ENCODE peak calls at places on chromosomes 2 and 18, in nine cellular contexts. D, A, U, W, K, X, Z, I and H are unnamed samples.

GRCh38 chr2:63364866-63365265 is 223.4 kb downstream of the WDPCP start:
- DNase-seq in W (no peak), A (peak), I (no peak), X (no peak), Z (no peak), D (no peak), K (no peak), U (no peak), H (no peak)

GRCh38 chr2:105403785-105404698 is 5.2 kb upstream of the FHL2 start:
- DNase-seq in U (peak), K (peak), X (peak), D (peak), Z (peak), W (peak), I (no peak), A (peak), H (no peak)

GRCh38 chr2:11697103-11697871 is 27.3 kb upstream of the NTSR2 start:
- DNase-seq in A (peak), W (no peak), D (peak), X (peak), U (peak), K (peak), I (no peak), Z (no peak), H (no peak)

GRCh38 chr2:109089602-109090300 is 39.3 kb upstream of the SH3RF3 start:
- DNase-seq in K (peak), I (no peak), X (peak), U (peak), D (no peak), W (no peak), A (peak), Z (no peak), H (no peak)

GRCh38 chr18:57434177-57434535 is 1.0 kb upstream of the ONECUT2 start:
- DNase-seq in A (no peak), W (peak), D (no peak), U (no peak), X (no peak), K (no peak), I (no peak), Z (no peak), H (no peak)

GRCh38 chr2:190136825-190137224 is 74.3 kb upstream of the MSTN start:
- DNase-seq in I (no peak), X (no peak), A (no peak), D (no peak), U (no peak), Z (no peak), W (no peak), K (no peak), H (no peak)

GRCh38 chr2:27256855-27257454 is 5.9 kb downstream of the SLC30A3 start:
- DNase-seq in X (no peak), U (no peak), W (no peak), I (no peak), Z (no peak), K (no peak), A (no peak), D (no peak), H (no peak)

GRCh38 chr2:239366740-239367139 is 34.1 kb downstream of the HDAC4 start:
- DNase-seq in Z (no peak), D (no peak), K (no peak), I (no peak), A (no peak), U (no peak), W (no peak), X (no peak), H (no peak)

GRCh38 chr2:184326076-184326475 is 272.3 kb upstream of the ZNF804A start:
- DNase-seq in X (no peak), Z (no peak), D (no peak), W (no peak), I (no peak), A (no peak), U (no peak), K (peak), H (no peak)

DNA sequence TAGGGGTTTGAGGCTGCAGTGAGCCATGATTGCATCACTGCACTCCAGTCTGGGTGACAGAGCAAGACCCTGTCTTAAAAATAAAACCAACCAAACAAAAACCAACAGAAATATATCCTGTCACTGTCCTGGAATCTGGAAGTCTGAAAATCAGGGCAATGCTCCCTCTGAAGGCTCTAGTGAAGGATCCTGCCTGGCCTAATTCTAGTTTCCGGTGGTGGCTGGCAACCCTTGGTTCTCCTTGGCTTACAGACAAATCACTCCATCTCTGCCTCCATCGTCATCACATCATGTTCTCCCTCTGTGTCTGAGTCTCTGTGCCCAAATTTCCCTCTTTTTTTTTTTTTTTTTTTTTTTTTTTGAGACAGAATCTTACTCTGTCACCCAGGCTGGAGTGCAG is 15.9 kb upstream of the VPS4B start:
- DNase-seq in D (no peak), Z (no peak), K (no peak), U (peak), W (no peak), I (no peak), X (no peak), A (no peak), H (no peak)
- H2AFZ ChIP-seq in D (no peak), Z (no peak), K (no peak), U (peak), W (peak), I (no peak), X (no peak), A (no peak), H (no peak)

GRCh38 chr2:46858697-46859080 is 56.9 kb downstream of the MCFD2 start:
- DNase-seq in W (no peak), U (peak), X (peak), I (no peak), D (peak), Z (no peak), K (peak), A (no peak), H (no peak)
- H2AFZ ChIP-seq in W (no peak), U (no peak), X (peak), I (no peak), D (no peak), Z (no peak), K (no peak), A (no peak), H (no peak)

GRCh38 chr2:126776701-126777619 is 121.0 kb downstream of the GYPC start:
- DNase-seq in W (peak), X (peak), U (peak), K (peak), D (peak), I (peak), A (peak), Z (peak), H (peak)

GRCh38 chr2:126774290-126774689 is 118.3 kb downstream of the GYPC start:
- DNase-seq in W (no peak), I (no peak), Z (no peak), X (no peak), U (no peak), A (no peak), K (no peak), D (no peak), H (no peak)

GRCh38 chr2:126774761-126775160 is 118.8 kb downstream of the GYPC start:
- DNase-seq in W (no peak), I (no peak), X (no peak), D (no peak), U (no peak), A (no peak), Z (no peak), K (no peak), H (no peak)

GRCh38 chr2:126776255-126776654 is 120.3 kb downstream of the GYPC start:
- DNase-seq in X (no peak), A (no peak), I (no peak), U (no peak), Z (no peak), K (no peak), W (no peak), D (peak), H (no peak)

DNA sequence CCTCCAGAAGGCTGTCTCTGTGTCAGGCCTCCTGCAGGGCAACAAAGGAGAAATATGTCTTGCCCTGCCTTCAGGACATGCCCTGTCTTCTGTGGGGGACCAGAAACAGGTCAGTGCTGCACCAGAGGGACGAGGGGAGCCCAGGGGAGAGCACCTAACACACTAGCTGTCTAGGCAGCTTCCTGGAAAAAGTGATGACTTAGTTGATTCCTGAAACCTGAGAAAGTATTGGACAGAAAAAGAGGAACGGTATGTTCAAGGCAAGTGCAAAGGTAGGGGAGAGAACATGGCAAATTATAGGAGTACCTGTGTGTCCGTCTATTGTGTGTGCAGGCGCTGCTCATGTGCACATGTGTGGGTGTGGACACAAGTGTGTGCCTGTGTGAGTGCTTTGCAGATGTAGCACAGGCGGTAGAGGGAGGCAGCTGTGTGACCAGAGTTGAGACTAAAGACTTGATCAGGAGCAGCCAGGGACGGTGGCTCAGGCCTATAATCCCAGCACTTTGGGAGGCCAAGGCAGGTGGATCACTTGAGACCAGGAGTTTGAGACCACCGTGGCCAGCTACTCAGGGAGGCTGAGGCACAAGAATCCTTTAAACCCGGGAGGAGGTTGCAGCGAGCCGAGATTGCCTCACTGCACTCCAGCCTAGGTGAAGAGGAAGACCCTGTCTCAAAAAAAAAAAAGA is 119.5 kb downstream of the GYPC start:
- DNase-seq in Z (no peak), K (no peak), U (no peak), W (no peak), I (no peak), D (no peak), X (no peak), A (no peak), H (no peak)
- H2AFZ ChIP-seq in Z (no peak), K (peak), U (no peak), W (no peak), I (no peak), D (no peak), X (peak), A (no peak), H (no peak)

GRCh38 chr18:58637197-58637596 is 8.3 kb upstream of the ALPK2 start:
- DNase-seq in I (no peak), X (no peak), U (no peak), K (no peak), Z (no peak), W (no peak), D (no peak), A (no peak), H (no peak)

GRCh38 chr18:58632557-58632956 is 3.7 kb upstream of the ALPK2 start:
- DNase-seq in X (no peak), A (no peak), I (no peak), D (no peak), W (no peak), Z (no peak), U (no peak), K (no peak), H (no peak)

GRCh38 chr18:58638446-58638845 is 9.6 kb upstream of the ALPK2 start:
- DNase-seq in U (no peak), Z (no peak), W (no peak), A (no peak), D (no peak), I (no peak), K (peak), X (no peak), H (no peak)

GRCh38 chr18:58633874-58634273 is 5.0 kb upstream of the ALPK2 start:
- DNase-seq in Z (no peak), X (no peak), I (no peak), K (no peak), W (no peak), A (no peak), U (no peak), D (no peak), H (no peak)

DNA sequence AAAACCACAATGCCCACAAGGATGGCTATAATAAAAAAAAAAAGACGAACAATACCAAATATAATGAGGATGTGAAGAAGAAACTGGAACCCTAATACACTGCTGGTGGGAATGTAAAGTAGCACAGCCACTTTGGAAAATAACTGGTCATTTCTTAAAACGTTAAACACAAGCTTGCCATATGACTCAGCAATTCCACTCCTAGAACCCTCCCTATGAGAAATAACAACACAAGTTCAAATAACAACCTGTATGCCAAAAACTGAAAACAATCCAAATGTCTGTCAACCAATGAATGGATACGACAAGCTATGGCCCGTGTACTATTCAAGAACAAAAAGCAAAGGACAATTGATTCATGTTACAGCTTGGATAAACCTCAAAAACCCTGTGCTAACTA is 7.0 kb upstream of the ALPK2 start:
- DNase-seq in W (no peak), I (no peak), K (peak), Z (peak), A (peak), U (peak), D (peak), X (peak), H (no peak)
- H2AFZ ChIP-seq in W (no peak), I (no peak), K (no peak), Z (peak), A (no peak), U (no peak), D (no peak), X (no peak), H (no peak)

GRCh38 chr2:31137211-31138036 is 816 bp downstream of the GALNT14 start:
- DNase-seq in U (peak), K (no peak), I (peak), D (peak), X (no peak), W (peak), A (no peak), Z (no peak), H (peak)
- H2AFZ ChIP-seq in U (peak), K (peak), I (peak), D (peak), X (peak), W (peak), A (peak), Z (no peak), H (peak)

GRCh38 chr18:27704721-27705361 is 472.1 kb downstream of the CDH2 start:
- DNase-seq in D (no peak), Z (no peak), W (no peak), I (no peak), U (no peak), X (no peak), A (no peak), K (no peak), H (no peak)
- H2AFZ ChIP-seq in D (no peak), Z (no peak), W (peak), I (peak), U (no peak), X (no peak), A (no peak), K (no peak), H (no peak)

GRCh38 chr18:77069931-77070330 is 62.7 kb downstream of the MBP start:
- DNase-seq in I (no peak), K (no peak), D (no peak), W (no peak), X (no peak), U (no peak), Z (no peak), A (no peak), H (no peak)

GRCh38 chr18:77069482-77069881 is 63.1 kb downstream of the MBP start:
- DNase-seq in Z (no peak), K (no peak), W (peak), D (no peak), U (no peak), X (no peak), I (no peak), A (no peak), H (no peak)

GRCh38 chr18:77067315-77068061 is 65.1 kb downstream of the MBP start:
- DNase-seq in A (peak), X (peak), I (no peak), Z (peak), D (peak), U (peak), W (no peak), K (peak), H (peak)

GRCh38 chr18:77068890-77069312 is 63.7 kb downstream of the MBP start:
- DNase-seq in I (no peak), U (no peak), X (peak), Z (no peak), D (peak), W (no peak), A (no peak), K (no peak), H (no peak)

GRCh38 chr18:77068321-77068841 is 64.2 kb downstream of the MBP start:
- DNase-seq in I (no peak), K (peak), U (peak), W (no peak), X (peak), D (peak), A (no peak), Z (no peak), H (no peak)
- H2AFZ ChIP-seq in I (peak), K (no peak), U (peak), W (no peak), X (peak), D (no peak), A (no peak), Z (no peak), H (no peak)

DNA sequence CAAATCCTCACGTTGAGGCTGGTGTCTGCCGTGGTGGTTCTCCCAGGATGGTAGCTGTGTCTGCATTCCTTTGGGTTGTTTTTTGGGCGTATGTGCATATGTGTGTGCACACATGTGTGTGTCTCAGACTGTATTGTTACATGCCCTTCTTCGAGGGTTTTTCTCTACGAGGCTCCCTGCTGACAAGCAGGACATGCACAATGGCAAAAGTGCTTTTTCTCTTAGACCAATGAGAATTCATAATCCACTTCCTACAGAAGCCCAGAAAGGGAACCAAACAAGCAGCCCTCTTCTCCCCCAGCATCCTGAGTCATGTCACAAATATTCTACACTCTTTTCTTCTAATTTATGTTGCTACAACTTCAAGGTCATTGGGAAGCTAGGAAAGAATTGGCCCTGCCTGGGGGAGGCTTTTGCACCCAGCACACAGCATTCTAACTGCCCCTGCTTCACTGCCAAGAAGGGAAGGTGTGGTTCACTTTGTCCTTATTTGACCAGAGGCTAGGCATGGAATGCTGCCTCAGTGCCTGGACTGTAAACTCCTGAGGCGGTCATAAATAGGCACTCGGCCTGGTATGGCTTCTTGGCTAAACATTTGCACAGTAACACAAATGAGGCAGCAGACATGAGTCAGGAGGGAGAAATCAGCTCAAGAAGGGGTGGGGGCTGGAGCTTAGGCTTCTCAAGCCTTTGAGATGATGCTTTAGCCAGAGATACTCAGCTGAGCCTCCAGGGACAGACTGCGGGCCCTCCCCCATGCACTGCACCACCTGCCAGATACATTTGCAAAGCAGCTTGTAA is 92.6 kb upstream of the KLF7 start:
- DNase-seq in A (peak), Z (no peak), K (peak), U (peak), I (no peak), X (peak), D (peak), W (no peak), H (no peak)
- H2AFZ ChIP-seq in A (peak), Z (no peak), K (no peak), U (no peak), I (peak), X (peak), D (no peak), W (peak), H (no peak)

DNA sequence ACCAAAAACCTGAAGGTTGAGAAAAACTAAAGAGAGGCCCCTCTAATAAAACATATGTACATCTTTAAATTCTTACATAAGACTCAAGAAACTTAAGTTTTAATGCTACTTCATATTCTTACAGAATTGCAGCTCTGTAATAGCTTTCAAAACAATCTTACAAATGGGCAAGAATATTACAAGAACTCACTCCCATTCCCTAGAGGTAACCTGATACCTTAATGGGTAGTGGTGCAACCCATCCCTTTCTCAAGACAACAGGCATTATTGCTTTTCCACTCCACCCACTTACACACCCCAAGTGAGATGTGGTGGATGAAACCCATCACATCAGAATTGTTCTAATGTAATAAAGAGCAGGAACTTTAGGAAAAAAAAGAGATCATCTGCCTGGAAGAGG is 103.7 kb downstream of the RBMS1 start:
- DNase-seq in U (peak), W (no peak), Z (no peak), I (no peak), K (peak), A (no peak), X (peak), D (no peak), H (no peak)
- H2AFZ ChIP-seq in U (no peak), W (no peak), Z (no peak), I (no peak), K (no peak), A (no peak), X (no peak), D (no peak), H (no peak)

DNA sequence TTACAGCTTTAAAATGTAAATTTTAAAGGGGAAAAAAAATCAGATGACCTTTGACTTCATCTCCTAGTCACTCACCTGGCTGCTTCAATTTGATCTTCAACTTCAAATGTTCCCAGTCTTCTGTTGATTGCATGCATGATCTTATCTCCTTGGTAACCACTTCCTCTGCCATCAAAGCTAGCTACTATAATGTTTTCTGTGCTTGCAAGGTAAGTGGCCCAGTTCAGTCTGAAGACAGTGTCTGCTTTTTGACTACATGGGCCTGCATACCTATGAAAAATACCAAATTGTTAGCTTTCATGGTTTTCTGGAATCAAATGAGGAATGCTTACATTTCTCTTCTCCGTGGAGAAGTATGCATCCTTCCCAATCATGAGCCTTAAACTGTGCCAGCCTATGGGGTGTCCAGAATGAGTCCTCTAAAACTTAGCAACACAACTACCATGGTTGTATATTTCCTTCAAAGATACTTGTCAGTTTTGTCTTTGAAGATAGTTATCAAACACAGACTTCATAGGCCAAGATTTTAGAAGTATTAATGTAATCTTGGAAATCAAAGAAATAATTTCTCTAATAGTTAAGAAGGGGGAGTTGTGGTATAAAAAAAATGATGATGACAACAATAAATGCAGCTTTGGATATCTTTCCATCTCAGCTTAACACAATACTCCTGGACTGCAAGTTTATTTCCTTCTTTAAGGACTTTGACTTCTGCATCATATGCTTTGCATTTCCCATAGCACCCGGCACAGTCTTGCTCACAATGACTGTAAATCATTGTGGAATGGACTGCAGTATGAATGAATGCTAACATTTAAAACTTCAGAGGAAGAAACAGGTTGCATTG is 62.1 kb downstream of the DPP4 start:
- DNase-seq in I (no peak), U (no peak), W (no peak), Z (no peak), K (no peak), A (no peak), D (no peak), X (no peak), H (peak)
- H2AFZ ChIP-seq in I (no peak), U (no peak), W (no peak), Z (no peak), K (no peak), A (no peak), D (no peak), X (no peak), H (no peak)